ENCODE peak calls at places on chromosomes 16 and 17, in six cellular contexts. U, K, W, Z, L and H are unnamed samples.

GRCh38 chr17:77096570-77097214 is 44.1 kb upstream of the SEC14L1 start:
- DNase-seq in K (peak; percentile 37), W (no peak), L (peak; percentile 31), U (no peak), Z (peak; percentile 55), H (no peak)

GRCh38 chr16:31356566-31357323 is 1.8 kb downstream of the ITGAX start:
- DNase-seq in U (no peak), K (no peak), L (no peak), Z (no peak), W (no peak), H (no peak)

GRCh38 chr16:20871258-20871657 is 28.9 kb downstream of the DCUN1D3 start:
- DNase-seq in K (no peak), W (no peak), U (no peak), L (no peak), Z (no peak), H (no peak)

GRCh38 chr16:22874394-22874793 is 60.4 kb downstream of the HS3ST2 start:
- DNase-seq in L (no peak), U (no peak), K (no peak), Z (no peak), W (no peak), H (no peak)

GRCh38 chr16:87212026-87212425 is 105.2 kb downstream of the C16orf95 start:
- DNase-seq in W (no peak), Z (no peak), L (no peak), K (no peak), U (no peak), H (no peak)

GRCh38 chr17:9254841-9255240 is 233.5 kb downstream of the NTN1 start:
- DNase-seq in L (no peak), K (no peak), Z (no peak), U (no peak), W (no peak), H (no peak)

GRCh38 chr17:30926516-30926915 is 4.8 kb downstream of the ADAP2 start:
- DNase-seq in W (no peak), Z (no peak), U (no peak), K (no peak), L (no peak), H (no peak)

GRCh38 chr17:17801800-17802481 is 34.8 kb downstream of the SREBF1 start:
- DNase-seq in W (no peak), K (no peak), U (no peak), L (no peak), Z (no peak), H (no peak)

GRCh38 chr17:7548585-7549400 is at the start of gene TNFSF12:
- DNase-seq in K (peak; percentile 56), L (peak; percentile 41), W (peak; percentile 72), U (no peak), Z (peak; percentile 70), H (no peak)

GRCh38 chr17:80265205-80266068 is 4.8 kb downstream of the RNF213 start:
- DNase-seq in W (no peak), K (peak; percentile 60), L (no peak), U (no peak), Z (no peak), H (no peak)

GRCh38 chr16:85906349-85906748 is 7.4 kb downstream of the IRF8 start:
- DNase-seq in K (no peak), L (no peak), W (no peak), Z (no peak), U (no peak), H (no peak)

GRCh38 chr16:58500329-58501241 is 642 bp downstream of the NDRG4 start:
- DNase-seq in W (no peak), Z (no peak), U (no peak), L (no peak), K (no peak), H (no peak)

GRCh38 chr17:80818871-80819270 is 172.8 kb upstream of the CHMP6 start:
- DNase-seq in W (peak; percentile 2), U (no peak), Z (no peak), L (no peak), K (no peak), H (no peak)

GRCh38 chr17:64002658-64003525 is 4.7 kb downstream of the PRR29 start:
- DNase-seq in W (no peak), K (no peak), Z (no peak), U (no peak), L (no peak), H (no peak)

GRCh38 chr17:75182319-75182568 is 515 bp downstream of the SUMO2 start:
- DNase-seq in W (no peak), U (no peak), Z (no peak), K (no peak), L (no peak), H (peak; percentile 30)

GRCh38 chr17:49078248-49078647 is 54.3 kb upstream of the B4GALNT2 start:
- DNase-seq in W (no peak), L (no peak), K (no peak), U (no peak), Z (no peak), H (no peak)

GRCh38 chr16:22161999-22162657 is at the start of gene SDR42E2:
- DNase-seq in U (no peak), Z (no peak), L (no peak), W (peak; percentile 38), K (peak; percentile 35), H (no peak)

GRCh38 chr16:16042076-16042475 is 92.7 kb downstream of the ABCC1 start:
- DNase-seq in K (no peak), L (no peak), Z (no peak), W (no peak), U (peak; percentile 74), H (no peak)

GRCh38 chr16:28876973-28877641 is 1.2 kb upstream of the ATP2A1 start:
- DNase-seq in U (no peak), L (no peak), Z (no peak), W (no peak), K (no peak), H (no peak)

GRCh38 chr17:3594056-3594810 is 15.0 kb downstream of the TRPV1 start:
- DNase-seq in K (no peak), W (no peak), U (peak; percentile 48), Z (no peak), L (no peak), H (peak; percentile 8)

GRCh38 chr17:77419547-77420475 is 279.0 kb downstream of the SEC14L1 start:
- DNase-seq in L (no peak), K (no peak), Z (no peak), W (no peak), U (no peak), H (peak; percentile 23)

DNA sequence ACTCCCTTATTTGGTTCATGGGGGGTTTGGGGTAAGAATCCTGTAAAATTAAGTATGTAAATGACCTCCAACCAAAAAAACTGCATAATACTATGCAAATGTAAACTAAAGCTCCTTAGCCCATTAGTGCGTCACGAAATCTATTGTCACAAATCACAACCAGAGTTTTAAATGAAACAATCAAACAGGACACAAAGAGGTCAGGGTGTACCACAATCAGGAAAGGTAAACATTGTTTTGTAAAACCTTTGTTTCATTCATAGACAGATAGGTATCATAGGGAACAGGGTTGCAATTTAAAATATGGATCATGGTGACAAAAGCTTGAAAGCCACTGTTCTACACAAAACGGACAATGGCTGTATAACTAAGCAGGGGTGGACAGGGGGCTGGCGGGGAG is 61.0 kb downstream of the ARHGAP17 start:
- DNase-seq in L (no peak), Z (no peak), K (no peak), W (no peak), U (no peak), H (no peak)
- H3K27ac ChIP-seq in L (no peak overlapping the region), Z (no peak overlapping the region), K (no peak overlapping the region), W (peak overlapping the region; percentile 25), U (no peak overlapping the region), H (no peak overlapping the region)

DNA sequence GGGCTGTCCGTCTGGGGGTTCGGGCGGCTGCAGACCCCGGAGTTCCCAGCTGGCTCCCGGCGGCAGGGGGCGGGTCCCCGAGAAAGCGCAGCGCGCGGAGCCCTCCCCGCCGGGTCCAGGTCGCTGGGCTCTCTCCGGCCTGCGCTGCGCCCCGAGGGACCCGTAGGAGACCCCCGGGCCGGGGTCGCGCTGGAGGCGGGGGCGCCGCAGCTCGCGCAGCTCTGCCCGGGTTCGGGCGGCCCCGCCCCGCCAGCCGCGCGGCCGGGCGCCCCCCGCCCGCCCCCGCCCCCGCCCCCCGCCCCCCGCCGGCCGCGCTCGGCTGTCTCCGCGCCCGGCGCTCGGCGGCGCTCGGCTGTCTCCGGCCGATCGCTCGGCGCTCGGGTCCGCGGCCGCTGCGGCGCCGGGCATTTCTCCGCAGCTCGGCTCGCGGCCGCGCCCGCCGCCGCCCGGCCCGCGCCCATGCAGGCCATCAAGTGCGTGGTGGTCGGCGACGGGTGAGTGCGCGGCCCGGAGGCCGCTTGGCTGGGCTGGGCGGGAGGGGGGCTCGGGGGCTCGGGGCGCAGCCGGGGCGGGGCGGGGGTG is at the start of gene RAC3:
- DNase-seq in K (no peak), Z (no peak), L (no peak), W (no peak), U (no peak), H (no peak)
- H3K27ac ChIP-seq in K (no peak within 1 kb of the TSS), Z (no peak within 1 kb of the TSS), L (no peak within 1 kb of the TSS), W (peak within 1 kb of the TSS; percentile 86), U (peak within 1 kb of the TSS; percentile 52), H (no peak within 1 kb of the TSS)

GRCh38 chr17:44919885-44920564 is 4.7 kb upstream of the GFAP start:
- DNase-seq in U (peak; percentile 55), K (peak; percentile 63), W (peak; percentile 79), Z (peak; percentile 86), L (peak; percentile 66), H (no peak)
- H3K27ac ChIP-seq in U (no peak overlapping the region), K (no peak overlapping the region), W (no peak overlapping the region), Z (no peak overlapping the region), L (no peak overlapping the region), H (peak overlapping the region; percentile 49)

GRCh38 chr17:20089795-20090547 is 80.8 kb downstream of the SPECC1 start:
- DNase-seq in L (no peak), K (no peak), U (no peak), Z (no peak), W (no peak), H (no peak)
- H3K27ac ChIP-seq in L (peak overlapping the region; percentile 80), K (no peak overlapping the region), U (no peak overlapping the region), Z (peak overlapping the region; percentile 76), W (no peak overlapping the region), H (no peak overlapping the region)

GRCh38 chr16:759110-759910 is 1.2 kb upstream of the MSLN start:
- DNase-seq in L (no peak), K (no peak), Z (no peak), W (no peak), U (no peak), H (no peak)
- H3K27ac ChIP-seq in L (no peak overlapping the region), K (no peak overlapping the region), Z (no peak overlapping the region), W (no peak overlapping the region), U (no peak overlapping the region), H (no peak overlapping the region)

GRCh38 chr16:67247698-67248400 is 568 bp upstream of the FHOD1 start:
- DNase-seq in K (no peak), U (no peak), Z (peak; percentile 28), W (no peak), L (no peak), H (no peak)
- H3K27ac ChIP-seq in K (peak overlapping the region; percentile 68), U (no peak overlapping the region), Z (no peak overlapping the region), W (peak overlapping the region; percentile 94), L (peak overlapping the region; percentile 99), H (no peak overlapping the region)

GRCh38 chr17:4789951-4790704 is 1.4 kb downstream of the GLTPD2 start:
- DNase-seq in U (peak; percentile 69), K (peak; percentile 78), L (peak; percentile 63), W (peak; percentile 91), Z (peak; percentile 77), H (peak; percentile 86)

GRCh38 chr17:4788807-4789700 is at the start of gene GLTPD2:
- DNase-seq in L (no peak), U (no peak), K (no peak), Z (no peak), W (peak; percentile 19), H (peak; percentile 48)

GRCh38 chr17:4790705-4791088 is 1.9 kb downstream of the GLTPD2 start:
- DNase-seq in U (no peak), W (no peak), K (no peak), L (no peak), Z (no peak), H (no peak)

GRCh38 chr17:4788159-4788806 is 481 bp upstream of the GLTPD2 start:
- DNase-seq in L (no peak), W (no peak), U (no peak), K (no peak), Z (no peak), H (no peak)

GRCh38 chr17:4789701-4789950 is 862 bp downstream of the GLTPD2 start:
- DNase-seq in K (no peak), Z (no peak), U (no peak), L (no peak), W (no peak), H (no peak)
- H3K27ac ChIP-seq in K (peak overlapping the region; percentile 74), Z (peak overlapping the region; percentile 86), U (no peak overlapping the region), L (peak overlapping the region; percentile 91), W (peak overlapping the region; percentile 98), H (peak overlapping the region; percentile 91)